ENCODE peak calls at places on chromosomes 4 and X, in six cellular contexts. M is choroid plexus epithelial cell, X is PC-9, O is spleen, N is astrocyte of the spinal cord, L is thoracic aorta. U is an unnamed sample.

GRCh38 chr4:60682901-60683300 is 517.2 kb upstream of the ADGRL3 start:
- DNase-seq in M (peak; percentile 19), X (no peak), O (no peak), N (peak; percentile 71), L (no peak), U (peak; percentile 57)

GRCh38 chr4:25937801-25938200 is 23.8 kb downstream of the SMIM20 start:
- DNase-seq in M (peak; percentile 61), X (no peak), O (no peak), N (peak; percentile 69), L (no peak), U (no peak)

GRCh38 chr4:185993328-185993973 is 75.5 kb upstream of the TLR3 start:
- DNase-seq in M (no peak), X (no peak), O (no peak), N (no peak), L (no peak), U (no peak)

GRCh38 chr4:158195297-158195696 is 15.0 kb upstream of the TMEM144 start:
- DNase-seq in M (no peak), X (no peak), O (no peak), N (no peak), L (no peak), U (no peak)

GRCh38 chr4:152572417-152573086 is 36.7 kb upstream of the FBXW7 start:
- DNase-seq in M (peak; percentile 77), X (peak; percentile 18), O (no peak), N (no peak), L (no peak), U (no peak)

GRCh38 chr4:158079661-158080060 is 93.2 kb downstream of the GASK1B start:
- DNase-seq in M (no peak), X (no peak), O (no peak), N (no peak), L (no peak), U (no peak)

GRCh38 chr4:102620697-102621497 is 119.7 kb downstream of the NFKB1 start:
- DNase-seq in M (peak; percentile 98), X (peak; percentile 43), O (no peak), N (peak; percentile 95), L (no peak), U (peak; percentile 66)

GRCh38 chrX:258291-259040 is 22.7 kb upstream of the PLCXD1 start:
- DNase-seq in M (no peak), X (no peak), O (peak; percentile 51), N (no peak), L (no peak), U (no peak)

GRCh38 chr4:158750379-158750778 is 18.4 kb upstream of the FNIP2 start:
- DNase-seq in M (peak; percentile 58), X (no peak), O (no peak), N (peak; percentile 91), L (no peak), U (peak; percentile 82)

GRCh38 chr4:91113130-91113706 is 986.0 kb downstream of the CCSER1 start:
- DNase-seq in M (peak; percentile 45), X (no peak), O (no peak), N (peak; percentile 32), L (no peak), U (no peak)

GRCh38 chr4:87354168-87355102 is 31.8 kb upstream of the HSD17B13 start:
- DNase-seq in M (peak; percentile 62), X (no peak), O (no peak), N (peak; percentile 43), L (no peak), U (no peak)

GRCh38 chr4:174550541-174550940 is 28.3 kb upstream of the HPGD start:
- DNase-seq in M (no peak), X (no peak), O (no peak), N (no peak), L (no peak), U (no peak)

GRCh38 chr4:130257271-130257670 is 1161.3 kb downstream of the C4orf33 start:
- DNase-seq in M (peak; percentile 46), X (no peak), O (no peak), N (peak; percentile 83), L (no peak), U (peak; percentile 65)

GRCh38 chrX:106707771-106708454 is 18.6 kb upstream of the RNF128 start:
- DNase-seq in M (peak; percentile 87), X (no peak), O (no peak), N (peak; percentile 90), L (no peak), U (peak; percentile 80)

GRCh38 chrX:108439961-108440696 is 491 bp downstream of the COL4A5 start:
- DNase-seq in M (peak; percentile 37), X (no peak), O (no peak), N (no peak), L (no peak), U (no peak)

GRCh38 chrX:49066690-49067089 is 7.1 kb downstream of the PRAF2 start:
- DNase-seq in M (no peak), X (no peak), O (no peak), N (no peak), L (no peak), U (no peak)

GRCh38 chr4:167956676-167957075 is 135.7 kb upstream of the ANXA10 start:
- DNase-seq in M (peak; percentile 59), X (no peak), O (no peak), N (peak; percentile 51), L (no peak), U (no peak)

GRCh38 chr4:119493419-119493818 is 135.2 kb downstream of the PDE5A start:
- DNase-seq in M (peak; percentile 58), X (no peak), O (no peak), N (no peak), L (no peak), U (no peak)

GRCh38 chr4:181957088-181957487 is 286.1 kb upstream of the TENM3 start:
- DNase-seq in M (peak; percentile 91), X (no peak), O (no peak), N (peak; percentile 90), L (no peak), U (peak; percentile 78)

GRCh38 chr4:171648926-171649325 is 164.3 kb upstream of the GALNTL6 start:
- DNase-seq in M (no peak), X (no peak), O (no peak), N (no peak), L (no peak), U (no peak)

GRCh38 chr4:4541040-4541631 is 712 bp downstream of the STX18 start:
- DNase-seq in M (peak; percentile 72), X (peak; percentile 19), O (no peak), N (peak; percentile 27), L (no peak), U (no peak)

GRCh38 chr4:139555073-139555704 is 830 bp downstream of the SETD7 start:
- DNase-seq in M (peak; percentile 97), X (peak; percentile 88), O (peak; percentile 94), N (peak; percentile 93), L (peak; percentile 64), U (no peak)

GRCh38 chr4:180280076-180280475 is 1963.1 kb upstream of the TENM3 start:
- DNase-seq in M (no peak), X (no peak), O (no peak), N (no peak), L (no peak), U (no peak)

GRCh38 chr4:174553828-174554227 is 31.5 kb upstream of the HPGD start:
- DNase-seq in M (peak; percentile 42), X (no peak), O (no peak), N (peak; percentile 68), L (no peak), U (no peak)

GRCh38 chr4:125331116-125331515 is 16.4 kb downstream of the FAT4 start:
- DNase-seq in M (no peak), X (no peak), O (no peak), N (no peak), L (no peak), U (no peak)

GRCh38 chr4:6509587-6509986 is 37.2 kb upstream of the PPP2R2C start:
- DNase-seq in M (peak; percentile 12), X (peak; percentile 51), O (no peak), N (no peak), L (no peak), U (no peak)

GRCh38 chrX:154050113-154050495 is 30.4 kb upstream of the IRAK1 start:
- DNase-seq in M (no peak), X (no peak), O (no peak), N (no peak), L (no peak), U (no peak)

GRCh38 chr4:156774422-156774821 is 197.2 kb downstream of the PDGFC start:
- DNase-seq in M (peak; percentile 95), X (no peak), O (no peak), N (peak; percentile 92), L (peak; percentile 5), U (no peak)

GRCh38 chr4:156767911-156768415 is 203.6 kb downstream of the PDGFC start:
- DNase-seq in M (no peak), X (no peak), O (no peak), N (no peak), L (no peak), U (no peak)

GRCh38 chr4:156766846-156767245 is 204.8 kb downstream of the PDGFC start:
- DNase-seq in M (no peak), X (no peak), O (no peak), N (no peak), L (no peak), U (no peak)

GRCh38 chr4:156773648-156774357 is 197.8 kb downstream of the PDGFC start:
- DNase-seq in M (peak; percentile 43), X (no peak), O (no peak), N (no peak), L (no peak), U (no peak)

GRCh38 chr4:156771171-156771837 is 200.3 kb downstream of the PDGFC start:
- DNase-seq in M (peak; percentile 69), X (peak; percentile 58), O (no peak), N (peak; percentile 78), L (peak; percentile 8), U (no peak)
- H3K4me3 ChIP-seq in M (no peak overlapping the region), X (no peak overlapping the region), O (no peak overlapping the region), N (no peak overlapping the region), L (peak overlapping the region; percentile 56), U (no peak overlapping the region)

DNA sequence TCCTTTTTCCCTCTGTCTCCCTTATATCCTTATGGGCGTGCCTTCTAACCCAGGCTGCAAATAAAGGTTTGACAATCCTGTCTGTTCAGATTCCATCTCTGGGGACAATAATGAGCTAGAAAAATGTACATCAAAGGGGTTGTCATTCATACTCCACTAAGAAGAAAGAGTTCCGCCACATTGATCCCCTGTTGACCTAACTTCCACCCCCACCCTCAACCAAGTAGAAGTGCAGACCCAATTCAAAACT is 541 bp upstream of the GABRA3 start:
- DNase-seq in M (no peak), X (peak; percentile 4), O (no peak), N (no peak), L (no peak), U (no peak)
- H3K4me3 ChIP-seq in M (no peak overlapping the region), X (no peak overlapping the region), O (no peak overlapping the region), N (no peak overlapping the region), L (no peak overlapping the region), U (no peak overlapping the region)

DNA sequence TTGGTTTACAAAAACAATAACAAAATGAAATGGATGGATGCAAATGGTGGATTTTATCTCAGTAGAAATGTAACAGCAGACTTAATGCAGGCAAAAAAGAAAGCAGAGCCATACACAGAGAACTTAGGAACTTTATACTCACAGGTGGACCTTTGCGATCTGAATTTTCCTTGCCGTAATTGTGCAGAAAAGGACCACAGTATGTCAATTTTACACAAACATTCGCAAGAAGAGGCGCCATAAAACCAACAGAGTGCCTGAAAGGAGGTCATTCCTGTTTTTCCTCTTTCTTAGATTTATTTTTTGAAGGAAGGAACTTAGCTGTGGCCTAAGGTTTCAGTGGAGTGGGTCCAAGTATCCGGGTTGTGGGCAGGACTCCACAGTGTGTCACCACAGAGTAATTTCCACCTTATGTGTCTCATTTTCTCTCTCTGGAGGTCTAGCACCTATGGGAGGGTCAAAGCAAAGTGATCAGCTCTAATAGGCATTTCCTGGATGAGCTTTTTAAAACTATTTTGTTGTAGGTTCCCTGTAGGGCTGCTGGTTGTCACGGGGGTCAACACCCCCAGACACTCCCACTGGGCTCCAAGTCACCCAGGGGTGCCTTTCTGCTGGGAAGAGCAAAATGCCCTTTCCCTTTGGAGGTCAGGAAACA is 24.7 kb upstream of the PBDC1 start:
- DNase-seq in M (peak; percentile 32), X (peak; percentile 2), O (no peak), N (peak; percentile 46), L (no peak), U (no peak)
- H3K4me3 ChIP-seq in M (peak overlapping the region; percentile 22), X (peak overlapping the region; percentile 49), O (no peak overlapping the region), N (peak overlapping the region; percentile 16), L (peak overlapping the region; percentile 43), U (no peak overlapping the region)

GRCh38 chr4:184814686-184815045 is 11.1 kb downstream of the ACSL1 start:
- DNase-seq in M (no peak), X (no peak), O (peak; percentile 81), N (no peak), L (no peak), U (no peak)
- H3K4me3 ChIP-seq in M (peak overlapping the region; percentile 19), X (peak overlapping the region; percentile 44), O (no peak overlapping the region), N (no peak overlapping the region), L (peak overlapping the region; percentile 48), U (no peak overlapping the region)